ENCODE peak calls at places on chromosome 3, in seven cellular contexts. Z is cardiac muscle cell, O is AG04450, R is IMR-90, J is upper lobe of right lung, X is foreskin fibroblast, D is AG04449. G is an unnamed sample.

GRCh38 chr3:45123030-45123429 is 23.1 kb downstream of the CDCP1 start:
- DNase-seq in Z (peak), O (peak), R (peak), J (no peak), X (peak), D (peak), G (peak)

GRCh38 chr3:17619952-17620351 is 122.5 kb downstream of the TBC1D5 start:
- DNase-seq in Z (no peak), O (no peak), R (no peak), J (no peak), X (no peak), D (no peak), G (no peak)

GRCh38 chr3:72746412-72747411 is 101.5 kb downstream of the SHQ1 start:
- DNase-seq in Z (peak), O (no peak), R (peak), J (no peak), X (no peak), D (peak), G (peak)

GRCh38 chr3:73558399-73559075 is 66.2 kb downstream of the PDZRN3 start:
- DNase-seq in Z (peak), O (no peak), R (peak), J (no peak), X (no peak), D (no peak), G (peak)

GRCh38 chr3:30259730-30260129 is 346.7 kb upstream of the TGFBR2 start:
- DNase-seq in Z (no peak), O (no peak), R (no peak), J (no peak), X (no peak), D (no peak), G (no peak)

GRCh38 chr3:49009391-49009790 is 2.2 kb downstream of the WDR6 start:
- DNase-seq in Z (no peak), O (no peak), R (no peak), J (no peak), X (no peak), D (no peak), G (no peak)

GRCh38 chr3:46860381-46861292 is 2.6 kb downstream of the MYL3 start:
- DNase-seq in Z (no peak), O (no peak), R (no peak), J (peak), X (no peak), D (no peak), G (no peak)

GRCh38 chr3:77281721-77282120 is 241.8 kb downstream of the ROBO2 start:
- DNase-seq in Z (no peak), O (no peak), R (no peak), J (no peak), X (no peak), D (no peak), G (no peak)

GRCh38 chr3:65144791-65145355 is 457.1 kb upstream of the ADAMTS9 start:
- DNase-seq in Z (peak), O (no peak), R (peak), J (no peak), X (no peak), D (no peak), G (peak)

GRCh38 chr3:149579838-149580542 is 77.8 kb downstream of the WWTR1 start:
- DNase-seq in Z (peak), O (no peak), R (peak), J (no peak), X (peak), D (no peak), G (peak)

GRCh38 chr3:191775451-191776233 is 314.7 kb downstream of the PYDC2 start:
- DNase-seq in Z (no peak), O (no peak), R (no peak), J (no peak), X (no peak), D (peak), G (peak)

GRCh38 chr3:158105710-158106438 is at the start of gene SHOX2:
- DNase-seq in Z (peak), O (no peak), R (peak), J (peak), X (peak), D (no peak), G (no peak)

GRCh38 chr3:20125912-20126311 is 60.1 kb downstream of the SGO1 start:
- DNase-seq in Z (no peak), O (no peak), R (no peak), J (no peak), X (peak), D (no peak), G (no peak)
- H3K4me3 ChIP-seq in Z (no peak), O (no peak), R (no peak), J (no peak), X (no peak), D (no peak), G (no peak)

GRCh38 chr3:114445233-114445632 is 151.4 kb downstream of the TIGIT start:
- DNase-seq in Z (no peak), O (no peak), R (peak), J (no peak), X (no peak), D (no peak), G (no peak)

GRCh38 chr3:114447545-114447944 is 153.7 kb downstream of the TIGIT start:
- DNase-seq in Z (no peak), O (no peak), R (no peak), J (no peak), X (no peak), D (no peak), G (no peak)

GRCh38 chr3:114447950-114448479 is 154.2 kb downstream of the TIGIT start:
- DNase-seq in Z (no peak), O (no peak), R (no peak), J (no peak), X (no peak), D (no peak), G (no peak)

GRCh38 chr3:114444216-114444615 is 150.4 kb downstream of the TIGIT start:
- DNase-seq in Z (peak), O (no peak), R (no peak), J (no peak), X (no peak), D (no peak), G (no peak)

DNA sequence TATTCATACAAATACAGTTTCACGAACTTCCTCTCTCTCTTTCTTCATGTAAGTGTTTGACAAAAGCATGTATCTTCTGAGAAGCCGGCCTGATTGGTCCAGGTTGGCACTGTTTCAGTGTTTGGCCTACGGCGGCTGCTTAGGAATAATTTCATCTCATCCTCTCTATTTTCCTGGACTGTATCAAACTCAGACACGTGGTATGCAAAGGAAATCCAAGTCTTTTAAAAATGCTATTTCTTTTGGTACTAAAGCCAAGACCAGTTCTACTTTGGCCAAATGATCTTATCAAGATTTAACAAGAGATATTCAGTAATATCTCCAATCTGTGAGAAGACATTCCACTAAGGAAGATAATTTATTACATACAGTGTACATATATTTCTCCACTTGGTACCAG is 152.8 kb downstream of the TIGIT start:
- DNase-seq in Z (no peak), O (no peak), R (no peak), J (no peak), X (no peak), D (no peak), G (no peak)
- TF ChIP-seq CTCF in Z (no peak), O (no peak), R (no peak), J (no peak), X (no peak), D (no peak), G (no peak)

GRCh38 chr3:102081587-102082289 is 232.4 kb downstream of the NFKBIZ start:
- DNase-seq in Z (no peak), O (no peak), R (no peak), J (no peak), X (no peak), D (no peak), G (peak)
- H3K4me3 ChIP-seq in Z (no peak), O (no peak), R (no peak), J (no peak), X (no peak), D (no peak), G (no peak)

DNA sequence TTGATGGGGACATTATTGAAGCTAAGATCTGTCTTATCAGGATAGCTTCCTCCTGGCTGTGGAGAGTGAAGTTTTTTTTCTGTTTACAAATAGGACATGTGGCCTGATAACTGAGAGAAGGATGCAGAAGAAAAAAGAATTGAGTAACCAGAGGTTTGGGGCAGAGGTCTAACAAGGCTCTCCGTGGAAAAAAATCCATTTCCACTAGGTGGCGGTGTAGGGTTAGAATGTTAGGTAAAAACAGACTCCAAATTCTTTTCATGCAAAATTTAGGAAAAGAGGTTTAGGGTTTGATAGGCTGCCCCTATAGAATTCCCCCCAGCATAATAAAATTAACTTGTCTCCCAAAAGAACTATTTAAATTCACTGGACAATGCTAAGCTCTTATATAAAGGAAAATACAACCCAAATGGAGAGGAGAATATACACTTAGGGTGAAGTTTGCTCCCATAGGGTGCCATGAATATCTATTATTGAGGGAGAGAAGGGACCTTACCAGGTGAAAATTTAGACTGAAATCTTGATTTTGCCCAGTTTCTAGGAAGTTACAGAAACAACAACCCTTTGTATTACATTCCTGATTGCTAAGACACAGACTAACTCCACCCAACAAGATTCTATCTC is 1560.4 kb downstream of the OTOL1 start:
- DNase-seq in Z (peak), O (peak), R (peak), J (no peak), X (no peak), D (no peak), G (peak)
- TF ChIP-seq CTCF in Z (peak), O (peak), R (peak), J (peak), X (peak), D (no peak), G (peak)

DNA sequence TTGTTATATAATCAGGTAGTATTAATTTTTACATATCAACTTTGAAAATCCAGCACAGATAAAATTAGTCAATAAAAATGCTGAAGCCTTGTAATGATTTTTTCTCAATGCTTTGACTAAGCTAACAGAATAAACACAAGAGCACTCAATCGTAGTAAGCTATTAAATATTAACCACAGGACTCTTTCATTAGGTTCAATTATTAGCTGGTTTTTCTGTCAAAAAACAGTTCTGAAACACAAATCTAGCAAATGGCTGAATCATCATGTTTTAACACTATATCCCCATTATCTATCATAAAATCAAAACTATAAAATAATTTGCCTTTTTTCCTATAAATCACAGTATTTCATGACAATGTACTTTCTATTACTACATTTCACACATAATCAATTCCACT is 69.6 kb downstream of the PLOD2 start:
- DNase-seq in Z (no peak), O (no peak), R (no peak), J (no peak), X (no peak), D (no peak), G (no peak)
- H3K4me3 ChIP-seq in Z (no peak), O (no peak), R (no peak), J (no peak), X (no peak), D (no peak), G (no peak)

GRCh38 chr3:113552851-113553250 is 20.5 kb downstream of the SIDT1 start:
- DNase-seq in Z (no peak), O (no peak), R (no peak), J (no peak), X (no peak), D (no peak), G (peak)
- TF ChIP-seq CTCF in Z (no peak), O (no peak), R (no peak), J (no peak), X (no peak), D (no peak), G (no peak)

GRCh38 chr3:12286927-12287726 is 1.7 kb upstream of the PPARG start:
- DNase-seq in Z (peak), O (no peak), R (no peak), J (peak), X (no peak), D (no peak), G (no peak)

GRCh38 chr3:12286504-12286903 is 2.4 kb upstream of the PPARG start:
- DNase-seq in Z (no peak), O (no peak), R (no peak), J (no peak), X (no peak), D (no peak), G (no peak)

GRCh38 chr3:12289562-12289961 is 692 bp downstream of the PPARG start:
- DNase-seq in Z (no peak), O (no peak), R (no peak), J (no peak), X (no peak), D (no peak), G (no peak)

GRCh38 chr3:12287727-12288465 is 974 bp upstream of the PPARG start:
- DNase-seq in Z (peak), O (no peak), R (no peak), J (peak), X (peak), D (no peak), G (no peak)

DNA sequence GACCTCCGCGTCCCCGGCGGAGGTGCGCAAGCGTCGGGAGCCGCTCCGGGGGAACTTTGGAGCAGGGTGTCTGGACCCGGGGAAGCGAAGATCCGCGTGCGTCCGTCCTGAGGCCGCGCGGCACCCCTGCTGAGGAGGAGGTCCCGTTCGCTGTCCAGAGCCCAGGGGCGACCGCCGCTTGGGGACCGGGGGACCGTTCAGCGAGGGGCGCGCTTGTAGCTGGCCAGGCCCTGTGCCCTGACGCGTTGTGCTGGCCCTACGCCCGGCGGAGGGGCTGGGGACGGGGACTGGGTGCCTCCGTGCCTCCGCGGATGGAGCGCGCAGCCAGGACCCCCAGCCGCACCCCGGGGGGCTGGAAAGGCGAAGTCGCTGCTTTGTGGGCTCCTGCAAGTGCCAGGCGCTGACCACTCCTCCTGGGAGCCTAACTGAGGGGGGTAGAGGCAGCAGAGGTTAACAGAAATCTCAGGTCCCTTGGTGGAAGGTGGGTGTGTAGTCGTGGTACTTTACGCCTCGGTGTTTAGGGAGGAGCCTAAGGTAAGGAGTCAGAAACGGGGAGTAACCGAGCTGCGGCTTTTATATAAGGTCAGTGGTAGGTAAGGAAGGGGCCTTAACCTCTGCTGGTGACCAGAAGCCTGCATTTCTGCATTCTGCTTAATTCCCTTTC is at the start of gene PPARG:
- DNase-seq in Z (peak), O (no peak), R (no peak), J (peak), X (no peak), D (no peak), G (peak)
- H3K4me3 ChIP-seq in Z (peak), O (peak), R (peak), J (peak), X (peak), D (peak), G (peak)

DNA sequence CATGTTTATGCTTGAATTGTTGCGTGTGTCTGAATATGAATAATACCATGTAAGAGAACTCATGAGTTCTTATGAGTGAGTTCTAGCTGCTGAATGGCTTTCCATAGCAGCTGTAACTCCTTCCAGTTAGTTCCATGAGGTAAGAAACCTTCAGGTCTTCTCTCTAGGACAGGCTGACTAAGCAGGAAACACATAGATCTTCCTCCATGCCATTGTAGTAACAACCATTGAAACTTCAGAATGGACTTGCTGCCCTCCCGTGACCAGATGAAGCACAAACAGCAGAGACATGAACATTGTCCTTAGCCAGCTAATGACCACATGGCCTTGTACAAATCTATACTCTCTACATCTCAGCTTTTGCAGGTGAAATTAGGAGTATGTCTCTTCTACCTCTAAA is 200.0 kb downstream of the ZNF385D start:
- DNase-seq in Z (peak), O (no peak), R (no peak), J (no peak), X (peak), D (no peak), G (peak)
- TF ChIP-seq CTCF in Z (peak), O (no peak), R (no peak), J (no peak), X (peak), D (no peak), G (no peak)

GRCh38 chr3:195911946-195912270 is 3.6 kb upstream of the TNK2 start:
- DNase-seq in Z (no peak), O (no peak), R (no peak), J (no peak), X (no peak), D (no peak), G (peak)
- H3K4me3 ChIP-seq in Z (no peak), O (no peak), R (no peak), J (no peak), X (no peak), D (no peak), G (peak)

G was measured in bronchial epithelial cell.